ENCODE peak calls at places on chromosome 22, in six cellular contexts. O, F, Q, K, B and U are unnamed samples.

GRCh38 chr22:33465554-33465953 is 407.4 kb upstream of the SYN3 start:
- DNase-seq in O (peak), F (no peak), Q (no peak), K (no peak), B (no peak), U (no peak)

GRCh38 chr22:37330200-37331033 is 48.1 kb downstream of the CYTH4 start:
- DNase-seq in O (no peak), F (no peak), Q (peak), K (peak), B (no peak), U (no peak)

GRCh38 chr22:38118182-38118581 is 7.7 kb upstream of the BAIAP2L2 start:
- DNase-seq in O (no peak), F (no peak), Q (no peak), K (no peak), B (no peak), U (no peak)

GRCh38 chr22:48721394-48721666 is 1106.3 kb downstream of the BRD1 start:
- DNase-seq in O (no peak), F (no peak), Q (no peak), K (no peak), B (no peak), U (no peak)

GRCh38 chr22:26377170-26377825 is 51.8 kb upstream of the ASPHD2 start:
- DNase-seq in O (no peak), F (no peak), Q (peak), K (no peak), B (no peak), U (no peak)

GRCh38 chr22:50183141-50183971 is 2.4 kb upstream of the TRABD start:
- DNase-seq in O (no peak), F (no peak), Q (no peak), K (no peak), B (no peak), U (no peak)

GRCh38 chr22:45703758-45704157 is 32.1 kb downstream of the ATXN10 start:
- DNase-seq in O (no peak), F (no peak), Q (peak), K (no peak), B (no peak), U (no peak)

GRCh38 chr22:50544078-50544745 is 1.5 kb upstream of the KLHDC7B start:
- DNase-seq in O (no peak), F (no peak), Q (peak), K (no peak), B (peak), U (no peak)

GRCh38 chr22:31127181-31127772 is 4.5 kb downstream of the INPP5J start:
- DNase-seq in O (no peak), F (no peak), Q (no peak), K (no peak), B (no peak), U (no peak)

GRCh38 chr22:38731703-38732161 is 24.1 kb downstream of the SUN2 start:
- DNase-seq in O (no peak), F (no peak), Q (no peak), K (no peak), B (no peak), U (peak)

GRCh38 chr22:45962756-45963155 is 14.2 kb downstream of the WNT7B start:
- DNase-seq in O (no peak), F (no peak), Q (no peak), K (no peak), B (no peak), U (no peak)

GRCh38 chr22:24460418-24461089 is 33.2 kb downstream of the ADORA2A start:
- DNase-seq in O (no peak), F (no peak), Q (no peak), K (no peak), B (no peak), U (no peak)

GRCh38 chr22:38415046-38415445 is 40.0 kb downstream of the KCNJ4 start:
- DNase-seq in O (no peak), F (no peak), Q (no peak), K (no peak), B (no peak), U (peak)

GRCh38 chr22:19292262-19293230 is 1.0 kb upstream of the CLTCL1 start:
- DNase-seq in O (peak), F (no peak), Q (no peak), K (no peak), B (no peak), U (no peak)

GRCh38 chr22:41047741-41048140 is 44.7 kb upstream of the EP300 start:
- DNase-seq in O (no peak), F (no peak), Q (no peak), K (no peak), B (no peak), U (no peak)

GRCh38 chr22:31876156-31877035 is 67.9 kb upstream of the YWHAH start:
- DNase-seq in O (no peak), F (no peak), Q (peak), K (no peak), B (no peak), U (no peak)

GRCh38 chr22:32957093-32957835 is 100.9 kb downstream of the SYN3 start:
- DNase-seq in O (no peak), F (no peak), Q (no peak), K (no peak), B (no peak), U (no peak)

GRCh38 chr22:26845016-26845728 is 187.8 kb downstream of the MIAT start:
- DNase-seq in O (no peak), F (no peak), Q (peak), K (no peak), B (no peak), U (no peak)

GRCh38 chr22:28769394-28770085 is 3.0 kb upstream of the CCDC117 start:
- DNase-seq in O (no peak), F (no peak), Q (no peak), K (no peak), B (no peak), U (no peak)

GRCh38 chr22:20530368-20531153 is 23.2 kb downstream of the MED15 start:
- DNase-seq in O (no peak), F (no peak), Q (peak), K (peak), B (no peak), U (peak)

GRCh38 chr22:45885941-45886395 is 91.0 kb downstream of the WNT7B start:
- DNase-seq in O (no peak), F (no peak), Q (peak), K (no peak), B (no peak), U (no peak)

GRCh38 chr22:41478891-41479521 is 10.1 kb downstream of the ACO2 start:
- DNase-seq in O (no peak), F (no peak), Q (no peak), K (no peak), B (no peak), U (no peak)

GRCh38 chr22:30516731-30517130 is 11.2 kb upstream of the SEC14L4 start:
- DNase-seq in O (no peak), F (no peak), Q (no peak), K (no peak), B (no peak), U (no peak)

GRCh38 chr22:24426436-24426835 is 963 bp upstream of the ADORA2A start:
- DNase-seq in O (no peak), F (no peak), Q (no peak), K (no peak), B (no peak), U (no peak)

GRCh38 chr22:18071968-18072310 is 5.9 kb upstream of the PEX26 start:
- DNase-seq in O (no peak), F (no peak), Q (no peak), K (no peak), B (no peak), U (no peak)

GRCh38 chr22:43060213-43060612 is 29.0 kb downstream of the TTLL1 start:
- DNase-seq in O (no peak), F (no peak), Q (no peak), K (peak), B (peak), U (no peak)

GRCh38 chr22:21823740-21824438 is 43.6 kb downstream of the MAPK1 start:
- DNase-seq in O (no peak), F (no peak), Q (no peak), K (no peak), B (no peak), U (no peak)

GRCh38 chr22:25167834-25168601 is 31.6 kb upstream of the CRYBB3 start:
- DNase-seq in O (no peak), F (no peak), Q (no peak), K (no peak), B (no peak), U (no peak)

GRCh38 chr22:20819471-20819870 is 39.1 kb downstream of the PI4KA start:
- DNase-seq in O (no peak), F (no peak), Q (no peak), K (no peak), B (no peak), U (no peak)

GRCh38 chr22:48950151-48950915 is 877.3 kb downstream of the BRD1 start:
- DNase-seq in O (peak), F (no peak), Q (no peak), K (no peak), B (no peak), U (peak)